ENCODE peak calls at places on chromosome 10, in nine cellular contexts. One of them, this sample, is unnamed.

GRCh38 chr10:16853201-16853600 is 36.0 kb upstream of the RSU1 start:
- DNase-seq in AG04450: no peak
- DNase-seq in BJ: no peak
- DNase-seq in left ventricle myocardium inferior: no peak
- DNase-seq in AG04449: no peak
- DNase-seq in NT2/D1: no peak
- DNase-seq in lower lobe of right lung: no peak
- DNase-seq in body of pancreas: no peak
- DNase-seq in lung: no peak
- DNase-seq in this sample: peak; percentile 16

GRCh38 chr10:14530465-14530864 is 199.7 kb upstream of the FRMD4A start:
- DNase-seq in AG04449: no peak
- DNase-seq in left ventricle myocardium inferior: no peak
- DNase-seq in body of pancreas: no peak
- DNase-seq in BJ: no peak
- DNase-seq in AG04450: no peak
- DNase-seq in lower lobe of right lung: no peak
- DNase-seq in lung: no peak
- DNase-seq in NT2/D1: no peak
- DNase-seq in this sample: no peak

GRCh38 chr10:73771722-73772279 is 10.0 kb upstream of the CHCHD1 start:
- DNase-seq in AG04450: peak; percentile 36
- DNase-seq in left ventricle myocardium inferior: peak; percentile 91
- DNase-seq in AG04449: no peak
- DNase-seq in body of pancreas: peak; percentile 81
- DNase-seq in lower lobe of right lung: peak; percentile 94
- DNase-seq in lung: no peak
- DNase-seq in NT2/D1: peak; percentile 32
- DNase-seq in BJ: no peak
- DNase-seq in this sample: peak; percentile 86

GRCh38 chr10:33134011-33134751 is 176.2 kb upstream of the ITGB1 start:
- DNase-seq in NT2/D1: no peak
- DNase-seq in lower lobe of right lung: peak; percentile 69
- DNase-seq in AG04449: peak; percentile 82
- DNase-seq in AG04450: no peak
- DNase-seq in lung: peak; percentile 83
- DNase-seq in BJ: no peak
- DNase-seq in body of pancreas: peak; percentile 64
- DNase-seq in left ventricle myocardium inferior: no peak
- DNase-seq in this sample: peak; percentile 26

GRCh38 chr10:14909101-14909500 is 30.4 kb downstream of the SUV39H2 start:
- DNase-seq in BJ: no peak
- DNase-seq in left ventricle myocardium inferior: no peak
- DNase-seq in NT2/D1: no peak
- DNase-seq in lower lobe of right lung: no peak
- DNase-seq in lung: no peak
- DNase-seq in AG04450: no peak
- DNase-seq in body of pancreas: no peak
- DNase-seq in AG04449: no peak
- DNase-seq in this sample: no peak

GRCh38 chr10:111018021-111018420 is 58.8 kb upstream of the ADRA2A start:
- DNase-seq in lung: no peak
- DNase-seq in lower lobe of right lung: no peak
- DNase-seq in left ventricle myocardium inferior: no peak
- DNase-seq in BJ: no peak
- DNase-seq in AG04450: no peak
- DNase-seq in NT2/D1: no peak
- DNase-seq in AG04449: no peak
- DNase-seq in body of pancreas: no peak
- DNase-seq in this sample: no peak

GRCh38 chr10:635088-635861 is 54.2 kb downstream of the DIP2C start:
- DNase-seq in BJ: no peak
- DNase-seq in left ventricle myocardium inferior: no peak
- DNase-seq in AG04450: no peak
- DNase-seq in lung: no peak
- DNase-seq in body of pancreas: no peak
- DNase-seq in AG04449: no peak
- DNase-seq in NT2/D1: no peak
- DNase-seq in lower lobe of right lung: peak; percentile 41
- DNase-seq in this sample: no peak

GRCh38 chr10:129870926-129871660 is 93.0 kb downstream of the EBF3 start:
- DNase-seq in left ventricle myocardium inferior: no peak
- DNase-seq in lung: no peak
- DNase-seq in body of pancreas: no peak
- DNase-seq in BJ: no peak
- DNase-seq in NT2/D1: no peak
- DNase-seq in AG04450: no peak
- DNase-seq in AG04449: no peak
- DNase-seq in lower lobe of right lung: no peak
- DNase-seq in this sample: no peak

GRCh38 chr10:61452655-61453641 is at the start of gene TMEM26:
- DNase-seq in BJ: no peak
- DNase-seq in left ventricle myocardium inferior: peak; percentile 37
- DNase-seq in AG04450: no peak
- DNase-seq in lung: no peak
- DNase-seq in body of pancreas: peak; percentile 15
- DNase-seq in AG04449: no peak
- DNase-seq in lower lobe of right lung: peak; percentile 52
- DNase-seq in NT2/D1: no peak
- DNase-seq in this sample: no peak

GRCh38 chr10:73838827-73839226 is 27.4 kb upstream of the NDST2 start:
- DNase-seq in AG04450: no peak
- DNase-seq in BJ: no peak
- DNase-seq in AG04449: no peak
- DNase-seq in lower lobe of right lung: no peak
- DNase-seq in left ventricle myocardium inferior: no peak
- DNase-seq in lung: no peak
- DNase-seq in NT2/D1: no peak
- DNase-seq in body of pancreas: no peak
- DNase-seq in this sample: no peak

GRCh38 chr10:128058106-128058745 is 68.0 kb downstream of the MKI67 start:
- DNase-seq in BJ: no peak
- DNase-seq in AG04450: no peak
- DNase-seq in lung: no peak
- DNase-seq in AG04449: no peak
- DNase-seq in body of pancreas: no peak
- DNase-seq in NT2/D1: no peak
- DNase-seq in left ventricle myocardium inferior: no peak
- DNase-seq in lower lobe of right lung: no peak
- DNase-seq in this sample: no peak

GRCh38 chr10:2303169-2303568 is 565.8 kb upstream of the ADARB2 start:
- DNase-seq in lung: no peak
- DNase-seq in body of pancreas: no peak
- DNase-seq in lower lobe of right lung: no peak
- DNase-seq in AG04450: no peak
- DNase-seq in left ventricle myocardium inferior: no peak
- DNase-seq in NT2/D1: no peak
- DNase-seq in AG04449: no peak
- DNase-seq in BJ: no peak
- DNase-seq in this sample: no peak

DNA sequence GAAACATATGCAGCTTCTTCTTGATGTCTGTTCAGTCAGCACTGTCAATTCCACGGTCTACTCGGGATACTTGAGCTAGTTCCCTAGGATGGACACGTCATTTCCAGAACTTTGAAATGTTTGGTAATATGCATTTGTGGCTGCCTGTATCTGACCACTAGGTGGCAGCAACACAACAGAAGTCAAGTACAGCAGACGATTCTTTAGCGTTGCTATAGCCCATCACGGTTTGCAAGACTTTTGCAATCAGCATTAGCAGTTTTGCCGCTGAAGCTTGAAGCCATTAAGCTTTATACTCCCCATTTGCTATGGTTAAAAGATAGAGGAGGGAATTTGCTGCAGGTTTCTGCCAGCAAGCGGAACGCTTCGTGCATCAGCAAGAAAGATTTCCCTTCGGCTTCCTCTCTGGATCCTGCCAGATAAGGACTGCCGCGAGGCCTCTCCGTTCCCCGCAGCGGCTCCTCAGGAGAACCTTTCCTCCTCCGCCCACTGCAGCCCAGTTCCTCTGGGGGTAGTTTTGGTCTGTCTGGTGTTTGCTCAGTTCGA is 63.5 kb downstream of the ABCC2 start:
- DNase-seq in NT2/D1: peak; percentile 75
- DNase-seq in lower lobe of right lung: peak; percentile 60
- DNase-seq in AG04450: peak; percentile 93
- DNase-seq in BJ: peak; percentile 67
- DNase-seq in AG04449: peak; percentile 83
- DNase-seq in body of pancreas: peak; percentile 78
- DNase-seq in left ventricle myocardium inferior: peak; percentile 39
- DNase-seq in lung: peak; percentile 79
- DNase-seq in this sample: peak; percentile 92
- H3K4me3 ChIP-seq in NT2/D1: no peak overlapping the region
- H3K4me3 ChIP-seq in lower lobe of right lung: peak overlapping the region; percentile 44
- H3K4me3 ChIP-seq in AG04450: peak overlapping the region; percentile 34
- H3K4me3 ChIP-seq in BJ: peak overlapping the region; percentile 0
- H3K4me3 ChIP-seq in AG04449: no peak overlapping the region
- H3K4me3 ChIP-seq in body of pancreas: no peak overlapping the region
- H3K4me3 ChIP-seq in left ventricle myocardium inferior: peak overlapping the region; percentile 56
- H3K4me3 ChIP-seq in lung: no peak overlapping the region
- H3K4me3 ChIP-seq in this sample: no peak overlapping the region

DNA sequence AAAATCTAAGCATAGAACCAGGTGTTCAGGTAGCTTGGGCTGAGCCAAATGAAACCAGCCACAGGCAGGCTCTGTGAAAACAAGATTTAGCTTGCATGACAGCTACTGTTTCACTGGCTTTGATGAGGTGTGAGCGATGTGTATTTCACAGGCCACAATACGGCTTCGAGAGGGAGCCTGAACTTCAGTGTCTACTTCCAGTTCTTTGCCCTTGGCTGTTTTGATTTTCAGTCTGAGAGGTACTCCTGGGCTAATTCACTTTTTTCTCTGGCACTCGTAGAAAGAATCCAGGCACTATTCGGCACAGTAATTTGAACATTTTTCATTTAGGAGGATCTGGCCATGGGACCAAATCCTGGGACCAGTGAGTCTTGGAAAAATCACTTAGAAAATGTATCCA is 110.4 kb downstream of the JCAD start:
- DNase-seq in body of pancreas: peak; percentile 36
- DNase-seq in AG04450: no peak
- DNase-seq in AG04449: no peak
- DNase-seq in lung: no peak
- DNase-seq in NT2/D1: no peak
- DNase-seq in left ventricle myocardium inferior: no peak
- DNase-seq in BJ: no peak
- DNase-seq in lower lobe of right lung: no peak
- DNase-seq in this sample: peak; percentile 85
- H3K4me3 ChIP-seq in body of pancreas: no peak overlapping the region
- H3K4me3 ChIP-seq in AG04450: no peak overlapping the region
- H3K4me3 ChIP-seq in AG04449: peak overlapping the region; percentile 20
- H3K4me3 ChIP-seq in lung: no peak overlapping the region
- H3K4me3 ChIP-seq in NT2/D1: no peak overlapping the region
- H3K4me3 ChIP-seq in left ventricle myocardium inferior: no peak overlapping the region
- H3K4me3 ChIP-seq in BJ: no peak overlapping the region
- H3K4me3 ChIP-seq in lower lobe of right lung: no peak overlapping the region
- H3K4me3 ChIP-seq in this sample: no peak overlapping the region

GRCh38 chr10:64601298-64601697 is 1080.1 kb downstream of the REEP3 start:
- DNase-seq in AG04449: no peak
- DNase-seq in lower lobe of right lung: no peak
- DNase-seq in AG04450: no peak
- DNase-seq in lung: no peak
- DNase-seq in NT2/D1: no peak
- DNase-seq in left ventricle myocardium inferior: no peak
- DNase-seq in body of pancreas: no peak
- DNase-seq in BJ: no peak
- DNase-seq in this sample: no peak

GRCh38 chr10:64594072-64594471 is 1072.9 kb downstream of the REEP3 start:
- DNase-seq in NT2/D1: no peak
- DNase-seq in left ventricle myocardium inferior: no peak
- DNase-seq in lung: no peak
- DNase-seq in BJ: no peak
- DNase-seq in lower lobe of right lung: no peak
- DNase-seq in AG04449: no peak
- DNase-seq in body of pancreas: no peak
- DNase-seq in AG04450: no peak
- DNase-seq in this sample: no peak

DNA sequence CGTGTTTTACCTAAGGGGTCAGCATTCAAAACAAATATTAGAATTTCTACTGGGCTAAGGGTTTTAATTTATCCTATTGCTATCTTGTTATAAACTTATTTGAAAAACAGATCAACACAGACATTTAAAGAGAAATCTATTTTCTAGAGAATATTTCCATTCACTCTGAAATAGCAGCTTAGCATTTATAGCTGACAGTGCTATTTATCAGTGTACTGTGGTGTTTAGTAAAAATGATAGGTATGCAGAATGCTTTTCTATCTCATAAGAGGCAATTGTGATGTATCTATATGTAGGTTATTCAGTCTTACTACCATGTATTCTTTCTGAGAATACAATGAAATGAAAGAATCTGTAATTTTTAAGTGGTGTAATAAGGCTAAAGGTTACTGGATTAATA is 1077.4 kb downstream of the REEP3 start:
- DNase-seq in NT2/D1: no peak
- DNase-seq in AG04449: no peak
- DNase-seq in left ventricle myocardium inferior: no peak
- DNase-seq in BJ: no peak
- DNase-seq in lower lobe of right lung: no peak
- DNase-seq in body of pancreas: no peak
- DNase-seq in lung: no peak
- DNase-seq in AG04450: no peak
- DNase-seq in this sample: no peak
- H3K4me3 ChIP-seq in NT2/D1: no peak overlapping the region
- H3K4me3 ChIP-seq in AG04449: no peak overlapping the region
- H3K4me3 ChIP-seq in left ventricle myocardium inferior: no peak overlapping the region
- H3K4me3 ChIP-seq in BJ: no peak overlapping the region
- H3K4me3 ChIP-seq in lower lobe of right lung: no peak overlapping the region
- H3K4me3 ChIP-seq in body of pancreas: no peak overlapping the region
- H3K4me3 ChIP-seq in lung: no peak overlapping the region
- H3K4me3 ChIP-seq in AG04450: no peak overlapping the region
- H3K4me3 ChIP-seq in this sample: no peak overlapping the region

GRCh38 chr10:75061709-75062108 is 49.7 kb upstream of the SAMD8 start:
- DNase-seq in NT2/D1: no peak
- DNase-seq in AG04449: no peak
- DNase-seq in body of pancreas: no peak
- DNase-seq in left ventricle myocardium inferior: no peak
- DNase-seq in AG04450: no peak
- DNase-seq in BJ: no peak
- DNase-seq in lower lobe of right lung: no peak
- DNase-seq in lung: no peak
- DNase-seq in this sample: no peak

GRCh38 chr10:75057680-75058079 is 53.8 kb upstream of the SAMD8 start:
- DNase-seq in left ventricle myocardium inferior: no peak
- DNase-seq in body of pancreas: no peak
- DNase-seq in lower lobe of right lung: no peak
- DNase-seq in AG04449: no peak
- DNase-seq in BJ: no peak
- DNase-seq in lung: no peak
- DNase-seq in NT2/D1: no peak
- DNase-seq in AG04450: no peak
- DNase-seq in this sample: no peak

GRCh38 chr10:75062191-75062849 is 49.1 kb upstream of the SAMD8 start:
- DNase-seq in AG04450: no peak
- DNase-seq in AG04449: no peak
- DNase-seq in lower lobe of right lung: no peak
- DNase-seq in lung: no peak
- DNase-seq in BJ: peak; percentile 52
- DNase-seq in left ventricle myocardium inferior: no peak
- DNase-seq in NT2/D1: no peak
- DNase-seq in body of pancreas: no peak
- DNase-seq in this sample: peak; percentile 59

GRCh38 chr10:75062900-75063299 is 48.6 kb upstream of the SAMD8 start:
- DNase-seq in AG04449: no peak
- DNase-seq in lung: no peak
- DNase-seq in AG04450: no peak
- DNase-seq in lower lobe of right lung: no peak
- DNase-seq in BJ: no peak
- DNase-seq in body of pancreas: no peak
- DNase-seq in left ventricle myocardium inferior: no peak
- DNase-seq in NT2/D1: no peak
- DNase-seq in this sample: no peak

GRCh38 chr10:75058142-75058541 is 53.3 kb upstream of the SAMD8 start:
- DNase-seq in left ventricle myocardium inferior: no peak
- DNase-seq in AG04449: no peak
- DNase-seq in NT2/D1: no peak
- DNase-seq in body of pancreas: no peak
- DNase-seq in AG04450: no peak
- DNase-seq in lower lobe of right lung: no peak
- DNase-seq in lung: no peak
- DNase-seq in BJ: no peak
- DNase-seq in this sample: no peak
- H3K4me3 ChIP-seq in left ventricle myocardium inferior: no peak overlapping the region
- H3K4me3 ChIP-seq in AG04449: no peak overlapping the region
- H3K4me3 ChIP-seq in NT2/D1: no peak overlapping the region
- H3K4me3 ChIP-seq in body of pancreas: no peak overlapping the region
- H3K4me3 ChIP-seq in AG04450: no peak overlapping the region
- H3K4me3 ChIP-seq in lower lobe of right lung: no peak overlapping the region
- H3K4me3 ChIP-seq in lung: no peak overlapping the region
- H3K4me3 ChIP-seq in BJ: no peak overlapping the region
- H3K4me3 ChIP-seq in this sample: no peak overlapping the region

This sample was measured in GM12865.